ENCODE peak calls at places on chromosomes 5 and 9, in six cellular contexts. I is MM.1S, J is neural progenitor cell, Y is GM23248, U is HCT116, G is PC-3. R is an unnamed sample. For H3K27me3, the result is how much of the 10 kb centered on the place peaks cover.

GRCh38 chr9:129853614-129854013 is 18.4 kb downstream of the USP20 start:
- DNase-seq in G (no peak), U (no peak), Y (no peak), I (no peak), J (no peak), R (no peak)

GRCh38 chr9:92030367-92030766 is 80.3 kb upstream of the ROR2 start:
- DNase-seq in U (no peak), I (no peak), Y (no peak), J (no peak), G (no peak), R (no peak)

GRCh38 chr9:34125681-34126206 is 754 bp downstream of the DCAF12 start:
- DNase-seq in I (peak), J (peak), G (peak), Y (peak), U (no peak), R (peak)

GRCh38 chr9:135756576-135756975 is 54.6 kb downstream of the KCNT1 start:
- DNase-seq in U (no peak), I (no peak), J (no peak), Y (no peak), G (no peak), R (no peak)

GRCh38 chr9:88498880-88499279 is 36.1 kb upstream of the NXNL2 start:
- DNase-seq in Y (no peak), U (no peak), I (no peak), G (no peak), J (no peak), R (no peak)

GRCh38 chr5:167754501-167754941 is 536.9 kb upstream of the WWC1 start:
- DNase-seq in G (peak), J (no peak), U (no peak), I (no peak), Y (peak), R (peak)

GRCh38 chr5:162096448-162096847 is 28.9 kb downstream of the GABRG2 start:
- DNase-seq in I (peak), G (no peak), J (peak), U (no peak), Y (no peak), R (peak)

GRCh38 chr5:83654427-83654994 is 66.1 kb downstream of the HAPLN1 start:
- DNase-seq in Y (peak), G (no peak), I (peak), U (no peak), J (no peak), R (no peak)

GRCh38 chr5:14362511-14362910 is 219.1 kb upstream of the OTULINL start:
- DNase-seq in Y (no peak), U (no peak), I (no peak), J (no peak), G (no peak), R (no peak)

GRCh38 chr5:170523129-170523497 is 19.3 kb downstream of the KCNIP1 start:
- DNase-seq in Y (peak), I (no peak), G (no peak), U (no peak), J (no peak), R (no peak)

GRCh38 chr9:125700791-125701190 is 6.2 kb downstream of the MAPKAP1 start:
- DNase-seq in U (no peak), I (no peak), G (no peak), J (no peak), Y (peak), R (peak)

GRCh38 chr5:157280511-157280910 is 14.6 kb downstream of the CYFIP2 start:
- DNase-seq in J (no peak), I (no peak), Y (no peak), G (no peak), U (no peak), R (no peak)

GRCh38 chr5:85049020-85049419 is 664.3 kb upstream of the EDIL3 start:
- DNase-seq in Y (no peak), J (peak), U (peak), G (peak), I (peak), R (peak)

GRCh38 chr9:6902423-6902822 is 144.7 kb downstream of the KDM4C start:
- DNase-seq in Y (peak), J (no peak), U (peak), G (peak), I (no peak), R (no peak)

GRCh38 chr5:14595189-14595588 is 13.6 kb downstream of the OTULINL start:
- DNase-seq in G (no peak), U (no peak), Y (no peak), J (no peak), I (peak), R (no peak)

GRCh38 chr5:77444356-77444755 is 47.8 kb downstream of the WDR41 start:
- DNase-seq in Y (peak), J (no peak), G (no peak), U (no peak), I (no peak), R (no peak)

GRCh38 chr9:135347461-135347860 is 132.1 kb upstream of the PPP1R26 start:
- DNase-seq in J (no peak), Y (peak), I (no peak), U (no peak), G (peak), R (no peak)

GRCh38 chr5:134937547-134937946 is 30.2 kb upstream of the CATSPER3 start:
- DNase-seq in Y (no peak), J (peak), U (no peak), I (no peak), G (no peak), R (no peak)

GRCh38 chr5:115241881-115242642 is 20.6 kb downstream of the PGGT1B start:
- DNase-seq in J (no peak), I (no peak), U (no peak), G (peak), Y (no peak), R (no peak)

GRCh38 chr9:76642701-76643209 is 121.5 kb upstream of the PCA3 start:
- DNase-seq in U (no peak), I (no peak), G (no peak), Y (no peak), J (no peak), R (no peak)

GRCh38 chr5:14491505-14491904 is 90.1 kb upstream of the OTULINL start:
- DNase-seq in I (no peak), U (no peak), J (no peak), Y (peak), G (peak), R (no peak)

GRCh38 chr5:171596391-171596878 is 177.0 kb downstream of the FGF18 start:
- DNase-seq in G (peak), Y (peak), U (no peak), J (no peak), I (no peak), R (peak)

GRCh38 chr5:76787237-76787636 is 31.6 kb upstream of the F2RL1 start:
- DNase-seq in U (no peak), G (peak), I (no peak), J (no peak), Y (peak), R (no peak)

GRCh38 chr5:105684799-105685198 is 1985.9 kb downstream of the EFNA5 start:
- DNase-seq in I (no peak), J (no peak), G (no peak), Y (no peak), U (no peak), R (no peak)

GRCh38 chr5:131720714-131721113 is 76.1 kb downstream of the FNIP1 start:
- DNase-seq in Y (no peak), G (no peak), U (no peak), J (no peak), I (no peak), R (no peak)

GRCh38 chr5:59276886-59277514 is 616.5 kb downstream of the PDE4D start:
- DNase-seq in Y (no peak), U (no peak), J (no peak), I (no peak), G (no peak), R (no peak)

GRCh38 chr9:131815971-131816873 is 76.3 kb upstream of the RAPGEF1 start:
- DNase-seq in Y (peak), G (peak), J (no peak), I (no peak), U (no peak), R (no peak)
- H3K27me3 ChIP-seq in Y (half or more), G (under half), J (under half), I (half or more), U (under half), R (under half)

DNA sequence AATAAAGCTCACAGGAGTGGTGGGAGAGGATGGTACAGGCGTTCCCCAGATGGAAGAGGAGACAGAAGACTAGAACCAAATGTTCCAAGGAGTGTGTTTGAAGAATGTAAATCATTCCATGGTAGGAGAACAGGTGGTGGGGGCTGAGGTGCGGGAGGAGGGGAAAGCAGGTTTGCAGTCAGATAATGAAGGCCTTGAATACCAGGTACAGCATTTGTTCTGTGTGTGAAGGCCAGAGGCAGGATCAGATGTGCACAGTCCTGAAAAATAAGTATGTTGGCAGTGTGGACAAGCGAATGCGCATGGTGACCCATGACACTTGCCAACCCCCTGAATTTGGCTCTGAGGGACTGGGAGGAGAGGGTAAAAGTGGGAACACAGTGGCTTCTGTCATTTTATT is 59.9 kb upstream of the ALDH1B1 start:
- DNase-seq in J (no peak), G (no peak), I (no peak), Y (no peak), U (no peak), R (no peak)
- TF ChIP-seq EZH2phosphoT487 in J (no peak), G (no peak), I (no peak), Y (no peak), U (no peak), R (no peak)

DNA sequence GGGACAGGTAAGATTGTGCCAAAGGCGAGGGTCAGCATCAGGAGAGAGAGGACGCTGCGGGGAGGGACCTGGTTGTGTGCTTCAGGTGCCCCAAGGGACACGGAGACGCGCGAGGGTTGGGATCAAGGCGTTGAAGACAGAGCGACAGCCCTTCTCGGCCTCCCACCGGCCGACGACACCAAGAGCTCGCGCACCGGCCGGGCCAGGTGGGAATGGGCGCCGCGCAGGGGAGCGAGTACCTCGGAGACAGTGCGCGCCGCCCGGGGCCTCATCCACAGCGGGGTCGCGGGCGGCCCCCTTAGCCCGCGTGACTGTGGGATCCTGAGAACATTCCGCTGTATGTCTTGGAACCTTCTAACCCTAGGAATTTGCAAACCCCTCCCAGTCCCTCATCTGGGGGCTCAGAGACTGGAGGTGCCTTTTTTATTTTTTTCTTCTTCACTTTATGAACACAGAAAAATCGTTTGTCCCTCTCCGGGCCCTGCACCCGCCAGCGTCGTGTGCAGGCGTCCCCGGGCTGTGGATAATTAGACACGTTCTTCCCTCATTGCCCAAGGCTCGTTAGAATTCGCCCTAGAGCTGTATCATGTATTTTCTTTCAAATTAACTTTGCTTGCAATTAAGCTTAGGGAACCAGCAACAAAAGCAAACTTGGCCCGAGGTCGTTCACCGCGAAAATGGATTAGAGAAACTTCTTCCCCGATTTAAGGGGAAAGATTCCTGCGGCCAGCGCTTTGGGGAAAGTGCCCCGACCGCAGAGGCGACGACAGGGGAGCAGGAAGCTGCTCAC is 4.8 kb downstream of the FOXE1 start:
- DNase-seq in J (peak), I (no peak), U (no peak), G (no peak), Y (no peak), R (peak)
- H3K27me3 ChIP-seq in J (half or more), I (under half), U (under half), G (under half), Y (half or more), R (half or more)

DNA sequence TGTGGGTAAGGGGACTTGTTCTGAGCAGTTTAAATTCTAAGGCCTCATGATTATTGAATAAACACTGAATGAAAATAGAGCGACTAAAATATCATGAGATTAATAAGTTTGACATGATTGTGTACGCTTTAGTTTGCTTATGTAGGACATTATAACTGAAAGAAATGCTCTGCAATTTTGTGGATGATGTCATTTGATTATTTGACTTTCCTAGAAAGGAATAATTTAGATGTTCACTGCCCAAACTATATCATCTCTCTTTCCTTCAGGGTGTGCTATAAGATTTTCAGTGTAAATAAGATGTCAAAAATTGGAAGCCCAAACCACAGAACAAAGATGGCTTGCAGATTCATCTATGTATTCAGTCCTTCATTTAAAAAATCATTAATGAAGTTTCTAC is 115.7 kb upstream of the MTAP start:
- DNase-seq in G (no peak), U (no peak), I (no peak), Y (no peak), J (no peak), R (no peak)
- TF ChIP-seq EZH2phosphoT487 in G (no peak), U (no peak), I (no peak), Y (no peak), J (no peak), R (no peak)

GRCh38 chr5:38446029-38446522 is 110.4 kb downstream of the LIFR start:
- DNase-seq in U (no peak), Y (no peak), J (no peak), I (no peak), G (no peak), R (no peak)
- H3K27me3 ChIP-seq in U (under half), Y (under half), J (under half), I (under half), G (under half), R (under half)

R was measured in GM23338.